ENCODE peak calls at places on chromosomes 3 and 15, in five cellular contexts. V is endothelial cell of umbilical vein, B is HepG2, M is K562, Z is A549. R is an unnamed sample.

GRCh38 chr3:150970665-150971327 is 1.7 kb downstream of the CLRN1 start:
- DNase-seq in B (no peak), Z (peak; percentile 4), V (peak; percentile 43), M (no peak), R (no peak)

GRCh38 chr15:80512729-80513670 is 108.8 kb downstream of the ARNT2 start:
- DNase-seq in B (peak; percentile 49), Z (peak; percentile 30), M (no peak), V (no peak), R (no peak)

GRCh38 chr15:65306551-65306950 is 2.1 kb downstream of the RNU5B-1 start:
- DNase-seq in B (no peak), Z (no peak), M (no peak), V (no peak), R (no peak)

GRCh38 chr3:110414851-110415250 is 656.8 kb upstream of the NECTIN3 start:
- DNase-seq in V (peak; percentile 79), M (no peak), Z (peak; percentile 57), B (peak; percentile 31), R (no peak)

GRCh38 chr15:42020713-42021273 is at the start of gene PLA2G4E:
- DNase-seq in Z (no peak), B (no peak), V (no peak), M (no peak), R (no peak)

GRCh38 chr15:42194502-42194901 is 13.6 kb downstream of the VPS39 start:
- DNase-seq in M (no peak), Z (peak; percentile 53), B (peak; percentile 82), V (no peak), R (peak; percentile 93)

GRCh38 chr3:14915636-14916222 is 31.7 kb upstream of the NR2C2 start:
- DNase-seq in Z (peak; percentile 20), V (no peak), B (no peak), M (no peak), R (no peak)

GRCh38 chr15:31403606-31404005 is 77.0 kb downstream of the KLF13 start:
- DNase-seq in B (no peak), M (no peak), V (no peak), Z (no peak), R (no peak)

GRCh38 chr3:172984938-172985337 is 156.1 kb downstream of the SPATA16 start:
- DNase-seq in V (no peak), Z (no peak), M (no peak), B (no peak), R (no peak)

GRCh38 chr3:72665701-72666443 is 182.4 kb downstream of the SHQ1 start:
- DNase-seq in V (peak; percentile 50), B (no peak), Z (peak; percentile 35), M (peak; percentile 48), R (peak; percentile 33)

GRCh38 chr3:115148142-115148790 is 1.2 kb upstream of the ZBTB20 start:
- DNase-seq in M (no peak), Z (peak; percentile 6), B (no peak), V (no peak), R (peak; percentile 6)

GRCh38 chr3:142028174-142028833 is 121.0 kb downstream of the TFDP2 start:
- DNase-seq in V (peak; percentile 81), Z (peak; percentile 68), B (no peak), M (peak; percentile 68), R (peak; percentile 61)

DNA sequence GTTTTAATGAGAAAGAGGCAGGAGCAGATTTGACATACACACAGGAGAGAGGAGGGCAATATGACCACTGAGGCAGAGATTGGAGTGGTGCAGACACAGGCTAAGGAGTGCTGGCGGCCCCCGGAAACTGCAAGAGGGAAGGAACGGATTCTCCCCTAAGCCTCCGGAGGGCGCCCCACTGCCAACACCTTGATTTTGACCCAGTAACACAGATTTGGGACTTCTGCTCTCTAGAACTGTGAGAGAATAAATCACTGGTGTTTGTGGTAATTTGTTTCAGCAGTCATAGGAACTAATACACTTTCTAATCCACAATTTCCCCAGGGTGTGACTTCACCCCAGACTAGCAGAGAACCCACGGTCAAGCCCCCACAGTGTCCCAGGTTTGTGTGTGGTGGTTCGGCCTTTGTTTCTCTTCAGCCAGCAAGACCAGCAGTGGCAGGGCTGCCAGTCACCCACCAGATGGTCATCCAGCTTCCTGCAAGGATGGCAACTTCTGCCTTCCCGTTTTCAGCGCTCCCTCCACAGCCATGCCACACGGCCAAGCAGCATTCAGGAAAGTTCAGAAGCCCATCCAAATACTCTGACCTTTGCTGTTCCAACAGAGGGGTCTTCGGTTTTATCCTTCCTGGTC is 23.6 kb upstream of the TSPAN3 start:
- DNase-seq in Z (no peak), B (no peak), V (no peak), M (no peak), R (no peak)
- TF ChIP-seq MYC in Z (no peak), B (no peak), V (no peak), M (no peak), R (no peak)

GRCh38 chr3:127858477-127858876 is 36.2 kb upstream of the MGLL start:
- DNase-seq in M (no peak), V (no peak), Z (no peak), B (no peak), R (no peak)

GRCh38 chr3:127856801-127857200 is 34.5 kb upstream of the MGLL start:
- DNase-seq in Z (no peak), B (no peak), V (no peak), M (no peak), R (no peak)

GRCh38 chr3:127855246-127855645 is 32.9 kb upstream of the MGLL start:
- DNase-seq in Z (no peak), B (no peak), M (no peak), V (no peak), R (no peak)

GRCh38 chr3:127859706-127860105 is 37.4 kb upstream of the MGLL start:
- DNase-seq in M (no peak), B (no peak), Z (no peak), V (no peak), R (no peak)

GRCh38 chr3:127857270-127857801 is 35.0 kb upstream of the MGLL start:
- DNase-seq in M (no peak), Z (peak; percentile 30), B (no peak), V (no peak), R (peak; percentile 21)
- TF ChIP-seq CTCF in M (no peak), Z (no peak), B (no peak), V (no peak), R (no peak)

GRCh38 chr3:130846181-130846580 is 47.7 kb upstream of the ATP2C1 start:
- DNase-seq in Z (no peak), B (no peak), M (no peak), V (no peak), R (no peak)

GRCh38 chr3:130849111-130849552 is 44.8 kb upstream of the ATP2C1 start:
- DNase-seq in Z (no peak), B (no peak), M (no peak), V (no peak), R (peak; percentile 82)

GRCh38 chr3:130850044-130850797 is 43.7 kb upstream of the ATP2C1 start:
- DNase-seq in V (no peak), M (peak; percentile 40), Z (peak; percentile 1), B (no peak), R (peak; percentile 96)

GRCh38 chr3:130854208-130854864 is 39.5 kb upstream of the ATP2C1 start:
- DNase-seq in V (no peak), Z (no peak), B (no peak), M (no peak), R (no peak)

DNA sequence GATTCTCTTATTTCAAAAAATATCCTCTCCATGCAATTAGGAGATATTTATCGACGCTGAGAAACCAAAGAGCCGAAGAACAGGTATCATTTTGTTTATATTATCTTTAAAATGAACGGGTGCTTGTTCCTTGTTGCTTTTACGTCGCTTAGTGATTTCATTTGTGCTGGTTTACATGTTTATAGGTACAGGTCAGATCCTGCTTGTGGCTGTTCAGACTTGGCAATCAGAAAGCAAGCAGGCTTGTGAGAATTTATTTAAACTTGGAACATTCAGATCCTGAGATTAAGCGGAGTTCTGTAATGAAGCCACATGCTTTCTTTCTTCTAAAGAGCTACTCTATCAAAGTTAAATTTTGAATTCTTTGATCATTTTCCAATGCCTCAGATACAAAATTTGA is 43.0 kb upstream of the ATP2C1 start:
- DNase-seq in M (no peak), V (no peak), B (no peak), Z (no peak), R (peak; percentile 25)
- H3K4me3 ChIP-seq in M (peak overlapping the region; percentile 33), V (no peak overlapping the region), B (no peak overlapping the region), Z (no peak overlapping the region), R (peak overlapping the region; percentile 87)

DNA sequence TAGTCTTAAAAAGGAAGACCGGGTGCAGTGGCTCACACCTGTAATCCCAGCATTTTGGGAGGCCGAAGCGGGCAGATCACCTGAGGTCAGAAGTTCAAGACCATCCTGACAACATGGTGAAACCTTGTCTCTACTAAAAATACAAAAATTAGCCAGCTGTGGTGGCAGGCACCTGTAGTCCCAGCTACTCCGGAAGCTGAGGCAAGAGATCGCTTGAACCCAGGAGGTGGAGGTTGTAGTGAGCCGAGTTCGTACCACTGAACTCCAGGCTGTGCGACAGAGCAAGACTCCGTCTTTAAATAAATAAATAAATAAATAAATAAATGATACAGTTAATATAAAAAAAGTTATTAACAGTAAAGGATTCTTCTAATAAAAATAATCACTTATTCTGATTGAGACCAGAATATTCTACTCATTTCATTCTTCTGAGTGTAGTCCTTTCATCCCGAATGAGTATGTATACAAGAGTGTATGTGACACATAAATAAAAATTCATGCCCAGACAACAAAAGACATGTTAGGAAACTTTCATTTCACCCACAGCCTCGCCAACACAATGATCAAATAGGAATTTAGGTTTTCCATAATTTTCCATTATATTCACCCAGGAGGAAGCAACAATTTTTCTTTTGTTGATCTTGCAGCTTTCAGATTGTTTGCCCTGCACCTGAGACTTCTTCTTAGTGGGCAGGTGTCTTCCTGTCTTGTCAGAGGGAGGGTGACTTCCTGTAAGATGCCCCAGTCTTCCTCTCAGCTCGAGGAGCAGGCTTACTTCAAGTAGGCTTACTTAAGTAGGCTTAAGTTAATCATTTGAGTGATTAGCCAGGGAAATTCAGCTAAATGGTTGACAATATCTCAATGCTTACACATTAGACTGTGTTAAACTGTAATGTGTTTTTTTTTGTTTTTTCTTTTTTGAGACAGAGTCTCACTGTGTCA is 7.8 kb upstream of the NUP210 start:
- DNase-seq in B (no peak), Z (no peak), M (no peak), V (no peak), R (no peak)
- TF ChIP-seq MYC in B (no peak), Z (no peak), M (no peak), V (no peak), R (no peak)

GRCh38 chr15:98518823-98519561 is 129.3 kb upstream of the IGF1R start:
- DNase-seq in B (peak; percentile 67), V (peak; percentile 64), Z (peak; percentile 85), M (peak; percentile 75), R (peak; percentile 85)
- TF ChIP-seq CTCF in B (peak; percentile 88), V (peak; percentile 73), Z (peak; percentile 91), M (peak; percentile 77), R (peak; percentile 78)